ENCODE peak calls at places on chromosome 6, in seven cellular contexts. One of them, this sample, is unnamed.

GRCh38 chr6:110491644-110492317 is 15.4 kb upstream of the SLC22A16 start:
- DNase-seq in body of pancreas: no peak
- DNase-seq in IMR-90: peak
- DNase-seq in lower leg skin: no peak
- DNase-seq in suprapubic skin: no peak
- DNase-seq in adrenal gland: no peak
- DNase-seq in sigmoid colon: no peak
- DNase-seq in this sample: no peak

GRCh38 chr6:70414813-70415212 is 1.5 kb downstream of the FAM135A start:
- DNase-seq in body of pancreas: no peak
- DNase-seq in IMR-90: no peak
- DNase-seq in lower leg skin: no peak
- DNase-seq in suprapubic skin: no peak
- DNase-seq in adrenal gland: no peak
- DNase-seq in sigmoid colon: no peak
- DNase-seq in this sample: no peak

GRCh38 chr6:88115307-88115706 is 50.8 kb downstream of the CNR1 start:
- DNase-seq in body of pancreas: no peak
- DNase-seq in IMR-90: no peak
- DNase-seq in lower leg skin: no peak
- DNase-seq in suprapubic skin: no peak
- DNase-seq in adrenal gland: no peak
- DNase-seq in sigmoid colon: no peak
- DNase-seq in this sample: no peak

GRCh38 chr6:11806561-11807317 is 28.1 kb upstream of the ADTRP start:
- DNase-seq in body of pancreas: no peak
- DNase-seq in IMR-90: no peak
- DNase-seq in lower leg skin: no peak
- DNase-seq in suprapubic skin: no peak
- DNase-seq in adrenal gland: no peak
- DNase-seq in sigmoid colon: no peak
- DNase-seq in this sample: peak

GRCh38 chr6:41644297-41644879 is 6.1 kb downstream of the MDFI start:
- DNase-seq in body of pancreas: no peak
- DNase-seq in IMR-90: no peak
- DNase-seq in lower leg skin: no peak
- DNase-seq in suprapubic skin: no peak
- DNase-seq in adrenal gland: no peak
- DNase-seq in sigmoid colon: no peak
- DNase-seq in this sample: no peak

GRCh38 chr6:152566040-152566875 is 70.9 kb downstream of the SYNE1 start:
- DNase-seq in body of pancreas: no peak
- DNase-seq in IMR-90: no peak
- DNase-seq in lower leg skin: no peak
- DNase-seq in suprapubic skin: no peak
- DNase-seq in adrenal gland: no peak
- DNase-seq in sigmoid colon: no peak
- DNase-seq in this sample: no peak

GRCh38 chr6:139336488-139336887 is 38.0 kb downstream of the CITED2 start:
- DNase-seq in body of pancreas: peak
- DNase-seq in IMR-90: peak
- DNase-seq in lower leg skin: no peak
- DNase-seq in suprapubic skin: no peak
- DNase-seq in adrenal gland: peak
- DNase-seq in sigmoid colon: no peak
- DNase-seq in this sample: no peak

GRCh38 chr6:112466378-112467151 is 119.4 kb downstream of the RFPL4B start:
- DNase-seq in body of pancreas: no peak
- DNase-seq in IMR-90: peak
- DNase-seq in lower leg skin: no peak
- DNase-seq in suprapubic skin: no peak
- DNase-seq in adrenal gland: no peak
- DNase-seq in sigmoid colon: no peak
- DNase-seq in this sample: no peak

GRCh38 chr6:92756912-92757311 is 662.4 kb downstream of the EPHA7 start:
- DNase-seq in body of pancreas: no peak
- DNase-seq in IMR-90: peak
- DNase-seq in lower leg skin: no peak
- DNase-seq in suprapubic skin: no peak
- DNase-seq in adrenal gland: no peak
- DNase-seq in sigmoid colon: no peak
- DNase-seq in this sample: no peak

GRCh38 chr6:93468291-93468690 is 48.9 kb upstream of the EPHA7 start:
- DNase-seq in body of pancreas: no peak
- DNase-seq in IMR-90: no peak
- DNase-seq in lower leg skin: no peak
- DNase-seq in suprapubic skin: no peak
- DNase-seq in adrenal gland: no peak
- DNase-seq in sigmoid colon: no peak
- DNase-seq in this sample: no peak

GRCh38 chr6:2893276-2893675 is 9.8 kb downstream of the SERPINB9 start:
- DNase-seq in body of pancreas: no peak
- DNase-seq in IMR-90: no peak
- DNase-seq in lower leg skin: no peak
- DNase-seq in suprapubic skin: no peak
- DNase-seq in adrenal gland: no peak
- DNase-seq in sigmoid colon: no peak
- DNase-seq in this sample: no peak

GRCh38 chr6:63573899-63574553 is 1.7 kb downstream of the LOC128125822 start:
- DNase-seq in body of pancreas: peak
- DNase-seq in IMR-90: peak
- DNase-seq in lower leg skin: peak
- DNase-seq in suprapubic skin: no peak
- DNase-seq in adrenal gland: peak
- DNase-seq in sigmoid colon: no peak
- DNase-seq in this sample: no peak

GRCh38 chr6:75201901-75202672 is 3.8 kb downstream of the COL12A1 start:
- DNase-seq in body of pancreas: peak
- DNase-seq in IMR-90: peak
- DNase-seq in lower leg skin: no peak
- DNase-seq in suprapubic skin: no peak
- DNase-seq in adrenal gland: no peak
- DNase-seq in sigmoid colon: peak
- DNase-seq in this sample: no peak

GRCh38 chr6:72865467-72865866 is 243.6 kb downstream of the KCNQ5 start:
- DNase-seq in body of pancreas: no peak
- DNase-seq in IMR-90: peak
- DNase-seq in lower leg skin: no peak
- DNase-seq in suprapubic skin: no peak
- DNase-seq in adrenal gland: no peak
- DNase-seq in sigmoid colon: no peak
- DNase-seq in this sample: no peak

DNA sequence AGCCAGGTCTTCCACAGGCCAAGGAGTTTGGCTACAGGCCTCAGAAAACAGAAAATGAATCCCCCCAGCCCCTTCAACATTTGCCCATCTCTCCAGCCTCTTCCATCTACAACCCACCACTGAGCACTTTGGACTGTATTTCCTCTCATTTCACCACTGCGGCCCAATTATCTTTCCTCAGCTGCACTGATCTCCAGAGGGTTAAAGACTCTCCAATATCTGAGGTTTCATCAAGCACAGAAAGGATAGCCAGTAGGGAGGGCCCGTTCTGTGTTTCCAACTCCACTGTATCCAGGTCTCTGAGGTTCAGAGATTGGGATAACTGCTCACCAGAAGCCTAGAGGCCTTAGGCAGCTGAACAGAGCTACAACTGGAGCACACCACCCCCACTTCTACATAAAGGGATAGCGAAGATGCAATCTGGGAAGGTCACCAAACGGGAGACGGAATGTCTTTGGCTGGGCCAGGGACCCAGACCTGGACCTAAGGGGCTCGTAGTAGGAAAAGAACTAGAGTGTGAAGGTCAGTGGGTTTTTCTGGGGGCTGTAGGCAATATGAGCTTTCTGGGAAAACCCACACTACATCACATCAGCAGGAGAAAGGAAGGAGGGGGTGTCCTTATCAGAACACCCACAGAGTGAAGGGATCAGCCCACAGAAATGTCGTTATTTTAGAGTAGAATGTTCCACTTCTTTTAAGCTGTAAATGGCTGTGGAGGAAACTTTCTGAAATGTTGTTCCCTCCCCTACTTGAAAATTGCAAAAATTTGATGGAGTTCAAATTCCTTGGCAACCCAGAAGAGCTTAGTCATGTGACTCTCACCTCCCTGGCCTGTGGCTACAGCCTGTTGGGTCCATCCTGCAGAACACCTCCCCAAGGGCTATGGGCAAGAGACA is 7.3 kb downstream of the KCNK5 start:
- DNase-seq in body of pancreas: no peak
- DNase-seq in IMR-90: no peak
- DNase-seq in lower leg skin: no peak
- DNase-seq in suprapubic skin: no peak
- DNase-seq in adrenal gland: no peak
- DNase-seq in sigmoid colon: no peak
- DNase-seq in this sample: no peak
- TF ChIP-seq POLR2A in body of pancreas: no peak
- TF ChIP-seq POLR2A in IMR-90: no peak
- TF ChIP-seq POLR2A in lower leg skin: no peak
- TF ChIP-seq POLR2A in suprapubic skin: no peak
- TF ChIP-seq POLR2A in adrenal gland: no peak
- TF ChIP-seq POLR2A in sigmoid colon: no peak
- TF ChIP-seq POLR2A in this sample: no peak

DNA sequence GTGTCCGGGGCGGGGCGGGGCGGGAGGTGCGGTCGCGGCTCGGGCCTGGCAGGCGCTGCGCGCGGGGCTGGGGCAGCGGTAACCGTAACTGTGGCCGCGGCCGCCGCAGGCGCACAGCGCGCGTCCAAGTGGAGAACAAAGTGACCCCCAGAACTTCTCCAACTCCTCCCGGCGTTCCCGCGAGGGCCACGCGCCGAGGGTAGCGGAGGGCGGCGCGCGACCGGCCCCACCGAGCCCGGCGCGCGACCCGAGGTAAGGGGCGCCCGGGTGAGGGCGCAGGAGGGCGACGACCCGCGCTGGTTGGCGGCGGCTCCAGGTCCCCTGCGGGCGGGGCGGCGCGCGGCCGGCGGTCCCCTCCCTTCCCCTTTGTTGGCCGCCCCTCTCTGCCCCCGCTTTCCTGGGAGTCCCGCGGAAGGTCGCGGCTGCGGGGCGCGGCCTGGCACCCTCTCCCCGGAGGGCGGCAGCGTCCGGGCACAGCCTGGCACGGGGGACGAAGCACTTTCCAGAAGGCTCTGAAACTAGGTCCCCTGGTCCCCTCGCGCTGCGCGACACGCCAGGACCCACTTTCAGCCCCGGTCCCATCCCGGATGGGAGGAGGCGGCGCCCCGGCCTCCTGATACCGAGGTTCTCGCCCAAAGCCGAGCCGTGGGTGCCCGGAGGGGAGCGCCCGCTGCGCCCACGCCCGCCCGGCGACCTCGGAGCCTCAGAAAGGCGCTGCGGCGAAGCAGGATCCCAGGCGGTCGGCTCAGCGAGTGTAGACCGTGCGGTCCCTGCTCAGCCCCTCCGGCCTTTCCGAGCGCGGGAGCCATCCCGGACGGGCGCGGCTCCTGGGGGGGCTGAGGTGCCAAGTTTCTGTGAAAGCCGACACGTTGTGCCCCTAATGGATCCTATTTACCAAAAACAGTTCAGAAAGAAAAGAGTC is at the start of gene TIAM2:
- DNase-seq in body of pancreas: no peak
- DNase-seq in IMR-90: no peak
- DNase-seq in lower leg skin: no peak
- DNase-seq in suprapubic skin: no peak
- DNase-seq in adrenal gland: peak
- DNase-seq in sigmoid colon: no peak
- DNase-seq in this sample: no peak
- TF ChIP-seq POLR2A in body of pancreas: no peak
- TF ChIP-seq POLR2A in IMR-90: no peak
- TF ChIP-seq POLR2A in lower leg skin: no peak
- TF ChIP-seq POLR2A in suprapubic skin: no peak
- TF ChIP-seq POLR2A in adrenal gland: no peak
- TF ChIP-seq POLR2A in sigmoid colon: no peak
- TF ChIP-seq POLR2A in this sample: no peak

DNA sequence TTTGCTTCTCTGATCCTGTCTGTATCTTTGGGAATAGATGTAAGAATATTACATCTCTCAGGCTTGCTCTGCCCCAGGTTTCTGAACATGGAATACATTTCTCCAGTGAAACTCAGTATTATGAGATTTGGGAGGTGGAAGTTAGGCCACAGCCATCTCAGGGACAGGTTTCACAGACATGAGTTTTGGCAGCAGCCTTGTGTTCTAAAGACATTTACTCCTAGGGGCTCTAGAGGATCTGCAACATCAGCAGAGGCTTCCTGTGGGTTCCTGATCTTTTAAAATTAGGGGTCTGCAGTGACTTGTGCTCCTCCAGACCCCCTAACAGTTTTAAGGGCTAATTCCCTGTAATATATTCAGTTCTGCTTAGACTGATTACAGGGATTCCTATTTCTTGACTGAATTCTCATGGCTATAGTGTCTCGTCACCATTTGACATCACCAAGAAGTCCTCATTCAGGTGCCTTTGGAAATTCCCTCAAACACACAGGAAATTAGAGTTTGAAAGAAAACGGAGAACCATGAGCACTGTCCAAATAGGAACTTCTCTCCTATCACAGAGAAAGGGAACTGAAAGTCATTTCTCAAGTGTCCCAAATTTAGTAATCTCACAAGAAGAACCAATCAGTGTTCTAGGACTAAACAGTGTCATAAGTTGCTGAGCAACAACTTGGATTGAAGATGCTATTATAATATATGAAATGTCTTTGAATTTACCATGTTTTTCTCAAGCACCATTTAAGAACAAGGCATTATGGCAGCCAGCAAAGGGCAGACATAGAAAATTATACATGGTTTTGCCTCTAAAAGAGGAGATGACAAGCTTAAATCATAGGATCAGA is 2.5 kb upstream of the HLA-DRA start:
- DNase-seq in body of pancreas: no peak
- DNase-seq in IMR-90: peak
- DNase-seq in lower leg skin: no peak
- DNase-seq in suprapubic skin: no peak
- DNase-seq in adrenal gland: no peak
- DNase-seq in sigmoid colon: no peak
- DNase-seq in this sample: no peak
- TF ChIP-seq POLR2A in body of pancreas: no peak
- TF ChIP-seq POLR2A in IMR-90: no peak
- TF ChIP-seq POLR2A in lower leg skin: no peak
- TF ChIP-seq POLR2A in suprapubic skin: no peak
- TF ChIP-seq POLR2A in adrenal gland: no peak
- TF ChIP-seq POLR2A in sigmoid colon: no peak
- TF ChIP-seq POLR2A in this sample: no peak

GRCh38 chr6:10722820-10723651 is at the start of gene TMEM14C:
- DNase-seq in body of pancreas: peak
- DNase-seq in IMR-90: peak
- DNase-seq in lower leg skin: peak
- DNase-seq in suprapubic skin: peak
- DNase-seq in adrenal gland: peak
- DNase-seq in sigmoid colon: peak
- DNase-seq in this sample: peak
- TF ChIP-seq POLR2A in body of pancreas: peak
- TF ChIP-seq POLR2A in IMR-90: peak
- TF ChIP-seq POLR2A in lower leg skin: no peak
- TF ChIP-seq POLR2A in suprapubic skin: no peak
- TF ChIP-seq POLR2A in adrenal gland: peak
- TF ChIP-seq POLR2A in sigmoid colon: peak
- TF ChIP-seq POLR2A in this sample: peak

This sample was measured in esophagus muscularis mucosa.